ENCODE peak calls at places on chromosomes 3 and 15, in eight cellular contexts. F, S, D, N, J, R, P and U are unnamed samples.

GRCh38 chr15:92715753-92716152 is 60.2 kb upstream of the FAM174B start:
- DNase-seq in F (no peak), N (peak; percentile 70), R (no peak), J (no peak), P (no peak), S (no peak), D (no peak), U (no peak)

GRCh38 chr3:157089455-157090221 is 70.3 kb downstream of the CCNL1 start:
- DNase-seq in S (peak; percentile 55), D (peak; percentile 28), F (peak; percentile 78), N (no peak), P (no peak), R (no peak), J (no peak), U (no peak)

GRCh38 chr3:110414851-110415250 is 656.8 kb upstream of the NECTIN3 start:
- DNase-seq in N (peak; percentile 86), S (no peak), R (no peak), P (no peak), D (no peak), F (no peak), J (no peak), U (no peak)

GRCh38 chr3:45665101-45665572 is 24.1 kb upstream of the SACM1L start:
- DNase-seq in D (peak; percentile 35), S (peak; percentile 52), N (no peak), P (no peak), F (peak; percentile 65), R (no peak), J (peak; percentile 44), U (no peak)

GRCh38 chr3:48013288-48013980 is 2.8 kb downstream of the MAP4 start:
- DNase-seq in N (peak; percentile 87), P (no peak), R (no peak), J (no peak), D (no peak), S (peak; percentile 55), F (no peak), U (no peak)

GRCh38 chr15:74399511-74400312 is 32.3 kb upstream of the CYP11A1 start:
- DNase-seq in N (peak; percentile 82), F (no peak), J (no peak), S (no peak), P (no peak), D (peak; percentile 80), R (no peak), U (no peak)

GRCh38 chr3:161977063-161977462 is 480.5 kb downstream of the OTOL1 start:
- DNase-seq in R (no peak), F (no peak), P (no peak), N (peak; percentile 65), D (no peak), J (no peak), S (no peak), U (no peak)

GRCh38 chr15:61119556-61119955 is 109.5 kb downstream of the RORA start:
- DNase-seq in D (no peak), P (no peak), N (no peak), S (no peak), R (no peak), F (no peak), J (no peak), U (no peak)

GRCh38 chr3:79063629-79064028 is 704.2 kb downstream of the ROBO1 start:
- DNase-seq in J (no peak), N (no peak), S (no peak), P (no peak), F (no peak), D (no peak), R (no peak), U (no peak)

GRCh38 chr3:52372822-52373504 is 56.8 kb downstream of the DNAH1 start:
- DNase-seq in N (no peak), R (no peak), S (peak; percentile 49), D (peak; percentile 66), P (no peak), J (no peak), F (peak; percentile 22), U (no peak)

GRCh38 chr15:66877558-66878285 is 175.7 kb downstream of the SMAD6 start:
- DNase-seq in R (no peak), N (no peak), D (no peak), J (no peak), P (no peak), F (no peak), S (peak; percentile 65), U (no peak)

GRCh38 chr15:70876683-70877082 is 15.6 kb downstream of the THAP10 start:
- DNase-seq in D (no peak), N (no peak), S (no peak), R (no peak), F (no peak), J (no peak), P (no peak), U (no peak)

GRCh38 chr3:46986782-46987484 is 7.5 kb downstream of the NBEAL2 start:
- DNase-seq in J (no peak), F (no peak), D (no peak), N (no peak), S (peak; percentile 21), P (no peak), R (no peak), U (no peak)
- TF ChIP-seq CTCF in J (no peak), F (no peak), D (no peak), N (no peak), S (no peak), P (no peak), R (no peak), U (no peak)

GRCh38 chr15:34584996-34585395 is 1.5 kb upstream of the GOLGA8B start:
- DNase-seq in J (no peak), P (no peak), D (no peak), S (no peak), F (no peak), N (no peak), R (no peak), U (no peak)

GRCh38 chr15:34583399-34584320 is at the start of gene GOLGA8B:
- DNase-seq in P (peak; percentile 81), R (no peak), F (peak; percentile 77), S (peak; percentile 68), N (peak; percentile 37), J (peak; percentile 54), D (peak; percentile 86), U (no peak)

GRCh38 chr15:34584321-34584668 is 844 bp upstream of the GOLGA8B start:
- DNase-seq in F (no peak), R (no peak), D (no peak), S (no peak), N (no peak), J (no peak), P (no peak), U (no peak)

GRCh38 chr15:34582461-34583357 is 742 bp downstream of the GOLGA8B start:
- DNase-seq in D (peak; percentile 65), S (no peak), J (no peak), N (peak; percentile 3), R (no peak), P (no peak), F (peak; percentile 59), U (no peak)

DNA sequence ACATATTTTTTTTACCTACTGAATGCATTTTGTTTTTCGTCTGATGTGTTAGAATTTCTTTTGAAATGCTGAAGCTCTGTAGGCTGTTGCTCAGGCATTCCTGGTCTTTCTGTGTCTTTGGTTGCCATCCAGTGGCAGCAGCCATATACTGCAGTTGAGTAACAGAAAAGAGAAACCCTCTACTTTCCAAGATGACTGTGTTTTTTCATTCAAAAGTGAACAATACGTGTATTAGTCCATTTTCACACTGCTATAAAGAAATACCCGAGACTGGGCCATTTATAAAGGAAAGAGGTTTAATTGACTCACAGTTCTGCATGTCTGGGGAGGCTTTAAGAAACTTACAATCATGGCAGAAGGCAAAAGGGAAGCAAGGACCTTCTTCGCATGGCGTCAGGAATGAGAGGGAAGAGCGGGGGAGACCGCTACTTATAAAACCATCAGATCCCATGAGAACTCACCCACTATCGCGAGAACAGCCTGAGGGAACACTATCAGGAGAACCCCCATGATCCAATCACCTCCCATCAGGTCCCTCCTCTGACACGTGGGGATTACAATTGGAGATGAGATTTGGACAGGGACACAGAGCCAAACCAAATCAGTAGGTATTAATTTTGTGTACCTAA is 4.7 kb upstream of the GOLGA8B start:
- DNase-seq in D (no peak), R (no peak), F (peak; percentile 63), S (no peak), J (peak; percentile 23), P (peak; percentile 59), N (peak; percentile 72), U (no peak)
- TF ChIP-seq CTCF in D (peak; percentile 73), R (no peak), F (peak; percentile 77), S (peak; percentile 56), J (peak; percentile 83), P (peak; percentile 82), N (peak; percentile 88), U (peak; percentile 90)

GRCh38 chr15:101035611-101036010 is 116.5 kb downstream of the LRRK1 start:
- DNase-seq in N (no peak), J (no peak), P (no peak), S (no peak), F (no peak), R (no peak), D (no peak), U (no peak)

GRCh38 chr15:101039461-101039860 is 120.3 kb downstream of the LRRK1 start:
- DNase-seq in D (no peak), S (peak; percentile 3), R (no peak), N (peak; percentile 88), P (no peak), J (no peak), F (peak; percentile 3), U (no peak)

GRCh38 chr15:101036189-101036588 is 117.0 kb downstream of the LRRK1 start:
- DNase-seq in S (no peak), R (no peak), D (no peak), N (no peak), P (no peak), J (no peak), F (no peak), U (no peak)

GRCh38 chr15:101038327-101039003 is 119.3 kb downstream of the LRRK1 start:
- DNase-seq in J (no peak), F (peak; percentile 2), R (no peak), N (no peak), P (no peak), S (peak; percentile 2), D (no peak), U (no peak)

GRCh38 chr15:101037090-101037830 is 118.1 kb downstream of the LRRK1 start:
- DNase-seq in R (peak; percentile 14), J (no peak), N (no peak), F (peak; percentile 8), P (no peak), S (peak; percentile 7), D (no peak), U (peak; percentile 55)
- TF ChIP-seq CTCF in R (no peak), J (no peak), N (no peak), F (no peak), P (no peak), S (no peak), D (no peak), U (no peak)

GRCh38 chr15:51908312-51908711 is 63.3 kb downstream of the LEO1 start:
- DNase-seq in J (no peak), N (peak; percentile 26), R (no peak), D (no peak), S (no peak), P (no peak), F (no peak), U (no peak)

GRCh38 chr15:51912528-51912927 is 59.0 kb downstream of the LEO1 start:
- DNase-seq in F (no peak), R (no peak), P (no peak), S (no peak), D (no peak), N (no peak), J (no peak), U (no peak)

GRCh38 chr15:51909591-51909990 is 62.0 kb downstream of the LEO1 start:
- DNase-seq in D (no peak), J (no peak), F (no peak), S (no peak), P (no peak), N (no peak), R (no peak), U (no peak)

GRCh38 chr15:51904931-51905330 is 66.6 kb downstream of the LEO1 start:
- DNase-seq in D (no peak), R (no peak), S (no peak), P (no peak), J (no peak), F (no peak), N (no peak), U (no peak)

GRCh38 chr15:51907136-51907862 is 64.3 kb downstream of the LEO1 start:
- DNase-seq in F (peak; percentile 23), J (no peak), D (no peak), R (no peak), P (no peak), S (no peak), N (peak; percentile 25), U (no peak)
- TF ChIP-seq CTCF in F (no peak), J (no peak), D (peak; percentile 14), R (no peak), P (no peak), S (no peak), N (no peak), U (no peak)